ENCODE peak calls at places on chromosomes 6 and 20, in five cellular contexts. K is KG1, C is GM20000, I is SK-N-MC, T is T-helper 22 cell. N is an unnamed sample.

GRCh38 chr6:149890629-149891045 is 7.3 kb downstream of the RAET1E start:
- DNase-seq in K (no peak), C (no peak), I (no peak), T (no peak), N (no peak)

GRCh38 chr20:7627734-7628663 is 312.3 kb downstream of the HAO1 start:
- DNase-seq in K (no peak), C (no peak), I (no peak), T (no peak), N (peak)

GRCh38 chr6:154435400-154435945 is 75.0 kb downstream of the CNKSR3 start:
- DNase-seq in K (no peak), C (no peak), I (no peak), T (no peak), N (no peak)

GRCh38 chr6:74117113-74117512 is 421.1 kb downstream of the CD109 start:
- DNase-seq in K (no peak), C (no peak), I (no peak), T (no peak), N (no peak)

GRCh38 chr6:14423330-14423729 is 305.8 kb downstream of the CD83 start:
- DNase-seq in K (no peak), C (no peak), I (no peak), T (no peak), N (no peak)

GRCh38 chr20:17961600-17961965 is 7.0 kb downstream of the SNX5 start:
- DNase-seq in K (no peak), C (no peak), I (no peak), T (no peak), N (no peak)

GRCh38 chr6:72954736-72955135 is 270.6 kb downstream of the KHDC1L start:
- DNase-seq in K (no peak), C (no peak), I (no peak), T (no peak), N (no peak)

GRCh38 chr6:90611996-90612690 is 25.3 kb upstream of the MAP3K7 start:
- DNase-seq in K (no peak), C (no peak), I (no peak), T (no peak), N (no peak)

GRCh38 chr6:119078449-119079287 is at the start of gene FAM184A:
- DNase-seq in K (peak), C (peak), I (no peak), T (peak), N (peak)

GRCh38 chr6:152696543-152696942 is 1.2 kb upstream of the MYCT1 start:
- DNase-seq in K (no peak), C (no peak), I (no peak), T (no peak), N (peak)

GRCh38 chr6:148037496-148037895 is 305.1 kb upstream of the SASH1 start:
- DNase-seq in K (no peak), C (no peak), I (no peak), T (no peak), N (peak)

GRCh38 chr6:6230286-6230685 is 90.2 kb downstream of the F13A1 start:
- DNase-seq in K (no peak), C (no peak), I (no peak), T (no peak), N (no peak)

GRCh38 chr6:18997375-18997826 is 610.3 kb downstream of the RNF144B start:
- DNase-seq in K (no peak), C (peak), I (peak), T (no peak), N (peak)

GRCh38 chr6:166307082-166307980 is 861 bp downstream of the PRR18 start:
- DNase-seq in K (no peak), C (peak), I (no peak), T (no peak), N (no peak)

GRCh38 chr6:162443101-162443500 is 284.5 kb downstream of the PRKN start:
- DNase-seq in K (no peak), C (no peak), I (no peak), T (no peak), N (peak)

GRCh38 chr6:144373195-144373594 is 88.1 kb downstream of the UTRN start:
- DNase-seq in K (no peak), C (no peak), I (no peak), T (no peak), N (no peak)

GRCh38 chr6:3766219-3766618 is 14.7 kb upstream of the PXDC1 start:
- DNase-seq in K (no peak), C (no peak), I (peak), T (no peak), N (no peak)

GRCh38 chr6:36657942-36658544 is 20.5 kb upstream of the CDKN1A start:
- DNase-seq in K (no peak), C (no peak), I (no peak), T (no peak), N (peak)